ENCODE peak calls at places on chromosomes 6 and 20, in nine cellular contexts. O is hepatocyte, J is neural progenitor cell, D is endothelial cell of umbilical vein, K is HCT116, A is fibroblast of lung, P is PC-9, F is MM.1S, M is HepG2. X is an unnamed sample.

GRCh38 chr20:60484316-60484715 is 526.1 kb downstream of the CDH26 start:
- DNase-seq in D (no peak), P (no peak), O (no peak), J (no peak), K (no peak), A (no peak), F (no peak), M (no peak), X (no peak)

GRCh38 chr6:21360353-21360752 is 233.2 kb upstream of the SOX4 start:
- DNase-seq in M (no peak), A (no peak), P (peak), J (no peak), F (no peak), K (no peak), D (no peak), O (peak), X (peak)

GRCh38 chr20:6838181-6838826 is 70.8 kb downstream of the BMP2 start:
- DNase-seq in A (no peak), O (no peak), J (peak), F (no peak), D (no peak), K (no peak), M (no peak), P (no peak), X (peak)

GRCh38 chr6:52663120-52663934 is 7.6 kb upstream of the TMEM14A start:
- DNase-seq in K (peak), A (peak), D (peak), F (peak), P (peak), O (peak), J (peak), M (peak), X (peak)

GRCh38 chr6:45075246-45075645 is 252.9 kb upstream of the RUNX2 start:
- DNase-seq in F (no peak), O (no peak), K (no peak), M (no peak), A (peak), P (no peak), D (peak), J (no peak), X (peak)

GRCh38 chr6:137848672-137849071 is 18.4 kb upstream of the TNFAIP3 start:
- DNase-seq in J (no peak), A (peak), F (no peak), K (no peak), P (no peak), M (peak), O (no peak), D (no peak), X (no peak)

GRCh38 chr20:60295214-60295613 is 337.0 kb downstream of the CDH26 start:
- DNase-seq in J (no peak), D (no peak), K (no peak), M (no peak), O (no peak), F (no peak), A (no peak), P (no peak), X (peak)

GRCh38 chr6:44627091-44627878 is 239.8 kb downstream of the CDC5L start:
- DNase-seq in M (no peak), O (no peak), P (no peak), D (no peak), F (no peak), J (peak), K (no peak), A (no peak), X (no peak)

GRCh38 chr6:71280701-71281100 is 7.9 kb upstream of the OGFRL1 start:
- DNase-seq in A (no peak), J (no peak), K (no peak), M (no peak), D (no peak), F (no peak), O (no peak), P (no peak), X (no peak)

GRCh38 chr20:8194721-8195120 is 62.7 kb downstream of the PLCB1 start:
- DNase-seq in M (no peak), A (peak), K (no peak), D (no peak), O (no peak), P (no peak), J (no peak), F (no peak), X (no peak)

GRCh38 chr6:45647341-45648138 is 269.8 kb upstream of the SUPT3H start:
- DNase-seq in K (no peak), M (no peak), F (no peak), O (no peak), A (no peak), D (peak), P (peak), J (no peak), X (peak)

GRCh38 chr6:79668381-79668780 is 37.3 kb downstream of the SH3BGRL2 start:
- DNase-seq in A (no peak), J (no peak), M (no peak), P (no peak), K (no peak), F (no peak), O (no peak), D (no peak), X (no peak)

GRCh38 chr20:53291548-53291947 is 302.1 kb downstream of the ZNF217 start:
- DNase-seq in K (peak), D (no peak), O (no peak), J (peak), M (peak), P (no peak), F (no peak), A (no peak), X (no peak)

GRCh38 chr6:44062771-44063560 is 64.3 kb downstream of the MRPL14 start:
- DNase-seq in O (no peak), D (no peak), K (no peak), A (no peak), M (no peak), J (peak), F (peak), P (no peak), X (peak)

GRCh38 chr20:45052698-45053440 is 48.1 kb downstream of the KCNS1 start:
- DNase-seq in P (no peak), A (peak), F (peak), M (no peak), D (no peak), O (no peak), K (no peak), J (no peak), X (peak)

GRCh38 chr6:149324428-149324827 is 6.9 kb downstream of the TAB2 start:
- DNase-seq in J (no peak), M (no peak), O (no peak), K (no peak), D (no peak), F (no peak), A (no peak), P (no peak), X (no peak)

GRCh38 chr6:87971605-87972262 is 75.9 kb upstream of the SPACA1 start:
- DNase-seq in M (no peak), O (peak), D (no peak), J (no peak), K (no peak), F (no peak), P (no peak), A (peak), X (no peak)

GRCh38 chr20:47117325-47117724 is 222.7 kb downstream of the EYA2 start:
- DNase-seq in O (no peak), D (no peak), M (no peak), P (no peak), A (no peak), J (no peak), K (no peak), F (no peak), X (no peak)

GRCh38 chr6:11364971-11365397 is 132.5 kb upstream of the NEDD9 start:
- DNase-seq in J (no peak), M (peak), O (peak), D (peak), A (peak), K (no peak), P (no peak), F (no peak), X (no peak)

GRCh38 chr6:111657146-111657545 is 51.5 kb upstream of the TRAF3IP2 start:
- DNase-seq in M (peak), A (peak), P (no peak), D (peak), O (no peak), J (no peak), F (no peak), K (no peak), X (peak)

GRCh38 chr6:87237804-87238203 is 82.4 kb downstream of the ZNF292 start:
- DNase-seq in J (no peak), P (no peak), A (peak), D (peak), O (no peak), K (peak), F (no peak), M (peak), X (no peak)

GRCh38 chr20:7667194-7667593 is 273.1 kb downstream of the HAO1 start:
- DNase-seq in A (peak), P (no peak), M (no peak), K (no peak), O (no peak), J (no peak), F (no peak), D (peak), X (peak)

GRCh38 chr6:3871939-3872338 is 22.8 kb downstream of the FAM50B start:
- DNase-seq in D (no peak), M (no peak), O (no peak), F (no peak), K (no peak), P (no peak), A (no peak), J (no peak), X (no peak)

GRCh38 chr6:11428895-11429294 is 108.7 kb upstream of the TMEM170B start:
- DNase-seq in F (no peak), K (no peak), P (peak), J (peak), A (peak), D (no peak), M (peak), O (peak), X (no peak)

GRCh38 chr6:452301-453067 is 60.9 kb downstream of the IRF4 start:
- DNase-seq in O (no peak), K (no peak), A (no peak), J (no peak), M (no peak), D (no peak), P (no peak), F (no peak), X (no peak)

GRCh38 chr6:39449022-39449421 is 126.5 kb upstream of the KCNK16 start:
- DNase-seq in M (no peak), P (no peak), O (no peak), F (no peak), J (no peak), A (no peak), K (no peak), D (no peak), X (no peak)

GRCh38 chr6:148195511-148195910 is 147.1 kb upstream of the SASH1 start:
- DNase-seq in F (no peak), M (no peak), O (no peak), J (no peak), D (no peak), P (no peak), A (no peak), K (no peak), X (no peak)

DNA sequence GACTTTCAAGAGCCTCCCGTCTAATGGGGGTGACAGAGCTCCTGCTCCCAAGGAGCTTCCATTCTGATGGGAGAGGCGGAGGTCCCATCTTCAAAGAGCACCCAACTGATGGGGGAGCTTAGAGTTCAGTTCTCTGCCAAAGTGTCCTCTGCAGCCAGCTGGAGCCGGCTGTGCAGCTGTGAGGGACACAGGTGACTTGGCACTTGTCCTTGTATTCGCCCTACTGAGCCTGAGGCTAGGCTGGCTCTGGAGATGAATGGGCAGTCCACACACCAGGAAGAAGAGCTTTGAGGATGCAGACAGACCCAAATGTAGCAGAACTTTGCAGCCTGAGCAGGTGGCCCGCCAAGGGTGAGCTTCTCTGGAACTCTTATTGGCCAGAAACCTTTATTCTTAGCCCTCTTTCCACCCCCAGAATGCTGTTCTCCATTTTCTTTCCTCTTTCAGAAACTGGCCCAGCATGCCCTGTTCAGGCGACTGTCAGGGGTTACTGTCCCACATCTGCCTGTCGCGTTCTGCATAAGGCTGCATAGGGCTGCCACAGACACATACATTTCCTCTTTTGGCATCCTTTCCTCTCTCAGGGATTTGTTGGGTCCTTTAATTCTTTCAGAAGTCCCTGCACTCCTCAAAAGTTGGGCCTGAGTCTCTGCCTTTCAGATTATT is 108.7 kb upstream of the LRFN2 start:
- DNase-seq in K (no peak), J (no peak), O (no peak), M (no peak), F (no peak), P (no peak), D (no peak), A (no peak), X (no peak)
- H3K4me2 ChIP-seq in K (no peak), J (no peak), O (no peak), M (no peak), F (no peak), P (no peak), D (no peak), A (no peak), X (no peak)

GRCh38 chr20:61806995-61807394 is 258.7 kb downstream of the TAF4 start:
- DNase-seq in M (no peak), F (no peak), O (no peak), J (no peak), P (no peak), A (no peak), D (no peak), K (no peak), X (no peak)
- TF ChIP-seq EZH2 in M (no peak), F (no peak), O (no peak), J (no peak), P (no peak), A (no peak), D (no peak), K (no peak), X (no peak)

GRCh38 chr6:27604986-27605385 is 132.1 kb upstream of the ZNF184 start:
- DNase-seq in K (no peak), P (no peak), D (no peak), O (peak), M (no peak), F (no peak), J (peak), A (peak), X (peak)
- H3K27ac ChIP-seq in K (peak), P (peak), D (no peak), O (peak), M (no peak), F (no peak), J (no peak), A (no peak), X (no peak)

DNA sequence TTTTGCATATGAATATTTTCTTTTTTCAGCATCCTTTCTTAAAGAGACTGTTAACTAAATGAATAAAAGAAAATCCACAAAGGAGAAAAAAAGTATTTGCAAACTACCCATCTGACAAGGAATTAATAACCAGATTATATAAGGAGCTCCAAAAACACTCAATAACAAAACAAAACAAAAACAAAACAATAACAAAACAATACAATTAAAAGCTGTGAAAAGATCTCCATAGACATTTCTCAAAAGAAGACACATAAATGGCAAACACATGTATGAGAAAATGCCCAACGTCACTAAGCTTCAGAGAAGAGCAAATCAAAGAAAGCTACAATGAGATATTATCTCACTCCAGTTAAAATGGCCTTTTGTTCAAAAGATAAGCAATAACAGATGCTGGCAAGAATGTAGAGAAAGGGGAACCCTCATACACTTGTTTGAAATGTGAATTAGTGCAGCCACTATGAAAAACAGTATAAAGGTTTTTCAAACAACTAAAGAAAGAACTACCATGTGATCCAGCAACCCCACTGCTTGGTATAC is 1310.0 kb upstream of the EYS start:
- DNase-seq in K (no peak), M (no peak), P (no peak), D (no peak), F (no peak), A (no peak), O (no peak), J (no peak), X (no peak)
- H3K4me2 ChIP-seq in K (no peak), M (no peak), P (no peak), D (no peak), F (no peak), A (no peak), O (no peak), J (no peak), X (no peak)

DNA sequence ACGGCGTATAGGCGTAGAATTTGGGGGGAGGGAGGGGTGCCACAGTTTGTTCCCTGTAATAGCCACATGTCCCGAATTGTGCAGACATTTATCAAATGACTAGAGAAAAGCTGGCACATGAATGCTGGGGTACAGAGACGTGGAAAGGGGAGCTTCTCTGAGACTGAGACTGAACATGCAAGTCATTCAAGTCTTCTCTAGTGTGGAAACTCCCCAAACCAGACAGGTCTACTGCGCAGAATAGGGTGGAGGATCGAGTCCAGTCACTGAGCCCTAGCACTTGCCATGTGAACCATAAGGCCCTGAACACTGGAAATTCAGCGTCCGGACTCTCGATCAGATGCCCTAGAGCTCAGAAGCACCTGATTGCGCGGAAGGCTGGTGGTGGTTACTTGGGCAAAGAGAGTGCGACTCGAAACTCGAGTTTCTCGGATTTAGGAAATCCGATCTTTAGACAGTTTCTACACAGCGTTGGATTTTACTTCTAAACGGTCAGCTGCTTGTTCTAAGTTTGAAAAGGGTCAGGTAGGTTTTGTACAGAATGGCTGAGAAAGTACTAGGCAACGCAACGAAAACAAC is 32.7 kb downstream of the TFAP2B start:
- DNase-seq in O (no peak), A (no peak), F (no peak), P (no peak), J (peak), M (no peak), K (no peak), D (no peak), X (no peak)
- TF ChIP-seq EZH2 in O (no peak), A (no peak), F (no peak), P (no peak), J (no peak), M (no peak), K (no peak), D (no peak), X (no peak)

GRCh38 chr6:49557177-49557576 is 6.7 kb downstream of the C6orf141 start:
- DNase-seq in A (no peak), P (no peak), K (no peak), J (no peak), M (no peak), D (no peak), O (no peak), F (no peak), X (no peak)

GRCh38 chr6:49558233-49558632 is 7.8 kb downstream of the C6orf141 start:
- DNase-seq in J (no peak), K (no peak), M (no peak), A (no peak), P (no peak), F (no peak), D (no peak), O (no peak), X (no peak)

GRCh38 chr6:49553353-49553752 is 2.9 kb downstream of the C6orf141 start:
- DNase-seq in M (no peak), K (peak), J (no peak), F (no peak), A (peak), P (no peak), D (no peak), O (no peak), X (peak)

GRCh38 chr6:49555951-49556350 is 5.5 kb downstream of the C6orf141 start:
- DNase-seq in K (no peak), D (no peak), A (peak), M (no peak), F (no peak), O (no peak), J (no peak), P (no peak), X (no peak)

DNA sequence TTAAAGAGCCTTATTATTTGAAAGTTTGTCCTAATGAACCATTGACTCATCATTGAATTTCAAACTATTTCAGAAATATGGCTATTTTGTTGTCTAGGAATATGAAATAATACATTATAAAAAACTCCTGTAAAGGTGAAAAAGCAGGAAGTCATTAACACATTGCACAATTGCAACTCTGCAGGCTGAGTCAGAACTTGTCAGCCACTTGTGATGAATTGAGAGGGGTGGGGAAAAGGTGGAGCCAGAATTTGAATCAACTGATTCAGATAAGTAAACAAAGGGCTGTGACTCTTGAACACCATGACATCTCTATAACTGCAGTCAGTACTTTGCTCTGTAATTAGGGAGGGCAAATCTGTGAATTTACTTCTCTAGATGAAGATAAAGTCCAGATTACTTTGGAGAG is 6.0 kb downstream of the C6orf141 start:
- DNase-seq in D (peak), K (peak), O (peak), P (peak), A (peak), J (no peak), F (no peak), M (peak), X (peak)
- H3K27ac ChIP-seq in D (peak), K (peak), O (peak), P (peak), A (no peak), J (no peak), F (no peak), M (no peak), X (peak)

DNA sequence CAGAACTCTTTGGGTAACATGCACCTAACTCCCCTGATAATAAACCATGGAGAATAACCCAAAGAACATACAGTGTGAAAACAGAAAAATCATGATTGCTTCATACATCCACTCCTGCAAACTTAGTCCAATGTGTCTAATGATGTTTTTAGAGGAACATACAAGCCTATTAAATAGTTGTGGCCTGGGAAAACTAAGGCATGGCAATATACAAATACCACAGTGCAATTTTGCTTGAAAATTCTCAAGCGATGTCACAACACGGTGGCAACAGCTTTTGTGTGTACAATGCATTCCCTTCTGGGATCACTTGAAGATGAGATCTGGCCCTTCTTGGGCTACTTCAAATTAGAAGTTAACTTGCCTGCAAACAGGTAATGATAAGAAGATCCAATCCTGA is 16.7 kb downstream of the MAP3K5 start:
- DNase-seq in M (no peak), F (no peak), J (no peak), D (no peak), K (no peak), P (no peak), A (peak), O (no peak), X (no peak)
- H3K4me2 ChIP-seq in M (no peak), F (no peak), J (no peak), D (no peak), K (peak), P (peak), A (no peak), O (no peak), X (no peak)

DNA sequence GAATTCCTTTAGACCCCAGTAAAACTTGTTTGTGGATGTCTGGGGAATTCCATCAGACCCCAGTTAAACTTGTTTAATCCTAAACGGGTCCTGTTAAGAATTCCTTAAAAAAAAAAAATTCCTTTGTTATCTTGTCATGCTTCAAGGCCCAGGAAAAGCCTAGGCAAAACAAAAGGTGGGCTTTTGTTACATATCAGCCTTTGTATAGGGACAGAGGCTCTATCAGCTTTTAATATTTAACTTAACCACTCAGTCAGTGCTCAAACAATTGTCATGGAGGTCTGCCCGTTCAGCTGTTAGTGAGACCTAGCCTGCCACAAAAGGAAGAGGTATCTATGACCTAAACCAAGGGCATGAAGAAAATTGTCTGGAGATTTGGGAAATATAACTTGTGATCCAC is 53.1 kb downstream of the SLC22A1 start:
- DNase-seq in M (no peak), J (peak), A (no peak), D (no peak), O (no peak), F (no peak), K (no peak), P (no peak), X (no peak)
- TF ChIP-seq EZH2 in M (no peak), J (no peak), A (no peak), D (no peak), O (no peak), F (no peak), K (no peak), P (no peak), X (no peak)

X was measured in mammary epithelial cell.